ENCODE peak calls at places on chromosomes 4 and X, in five cellular contexts. F is A673, Q is upper lobe of right lung, S is Panc1, B is endodermal cell. Z is an unnamed sample.

GRCh38 chr4:109912706-109913621 is at the start of gene EGF:
- DNase-seq in F (peak; percentile 84), Q (no peak), S (no peak), B (peak; percentile 63), Z (peak; percentile 33)

GRCh38 chrX:43655151-43655676 is 885 bp upstream of the MAOA start:
- DNase-seq in F (peak; percentile 45), Q (peak; percentile 71), S (no peak), B (peak; percentile 81), Z (peak; percentile 47)

GRCh38 chr4:105551968-105552746 is at the start of gene ARHGEF38:
- DNase-seq in F (peak; percentile 43), Q (peak; percentile 67), S (no peak), B (peak; percentile 66), Z (peak; percentile 17)

GRCh38 chr4:56465599-56466295 is 1.7 kb upstream of the SRP72 start:
- DNase-seq in F (no peak), Q (no peak), S (no peak), B (peak; percentile 53), Z (no peak)

GRCh38 chr4:151197258-151197657 is 79.7 kb upstream of the PRSS48 start:
- DNase-seq in F (no peak), Q (no peak), S (no peak), B (no peak), Z (no peak)

GRCh38 chrX:67568769-67569168 is 24.9 kb downstream of the AR start:
- DNase-seq in F (no peak), Q (no peak), S (no peak), B (no peak), Z (no peak)

GRCh38 chrX:133810925-133811324 is 174.5 kb downstream of the GPC3 start:
- DNase-seq in F (no peak), Q (no peak), S (no peak), B (no peak), Z (no peak)

GRCh38 chr4:7654550-7655266 is 220.0 kb upstream of the PSAPL1 start:
- DNase-seq in F (no peak), Q (no peak), S (no peak), B (peak; percentile 77), Z (no peak)

GRCh38 chr4:5635826-5636196 is 72.5 kb downstream of the EVC2 start:
- DNase-seq in F (no peak), Q (no peak), S (no peak), B (no peak), Z (peak; percentile 85)

GRCh38 chr4:8618961-8619720 is 26.6 kb downstream of the CPZ start:
- DNase-seq in F (no peak), Q (no peak), S (no peak), B (no peak), Z (no peak)

GRCh38 chr4:36310793-36311192 is 29.4 kb downstream of the DTHD1 start:
- DNase-seq in F (peak; percentile 3), Q (no peak), S (no peak), B (no peak), Z (no peak)

GRCh38 chr4:24734511-24734910 is 60.9 kb upstream of the SOD3 start:
- DNase-seq in F (no peak), Q (no peak), S (no peak), B (no peak), Z (no peak)

GRCh38 chr4:53854991-53855885 is 209.2 kb downstream of the CHIC2 start:
- DNase-seq in F (no peak), Q (no peak), S (no peak), B (no peak), Z (no peak)

GRCh38 chrX:23902419-23902818 is 5.3 kb downstream of the APOO start:
- DNase-seq in F (peak; percentile 76), Q (no peak), S (no peak), B (no peak), Z (peak; percentile 50)

GRCh38 chr4:84750260-84750955 is 167.5 kb downstream of the CDS1 start:
- DNase-seq in F (peak; percentile 46), Q (no peak), S (peak; percentile 24), B (no peak), Z (peak; percentile 7)

GRCh38 chrX:5936438-5936837 is 292.2 kb downstream of the NLGN4X start:
- DNase-seq in F (peak; percentile 80), Q (no peak), S (no peak), B (no peak), Z (no peak)

GRCh38 chrX:154657226-154657805 is 3.9 kb upstream of the CTAG2 start:
- DNase-seq in F (no peak), Q (no peak), S (no peak), B (no peak), Z (no peak)

GRCh38 chr4:104795264-104795934 is 300.7 kb upstream of the CXXC4 start:
- DNase-seq in F (peak; percentile 1), Q (no peak), S (no peak), B (no peak), Z (no peak)

GRCh38 chr4:57190651-57191481 is 80.7 kb upstream of the IGFBP7 start:
- DNase-seq in F (peak; percentile 29), Q (no peak), S (peak; percentile 24), B (peak; percentile 94), Z (peak; percentile 20)

GRCh38 chr4:47538516-47538915 is 53.4 kb downstream of the ATP10D start:
- DNase-seq in F (no peak), Q (no peak), S (no peak), B (no peak), Z (peak; percentile 41)

GRCh38 chr4:121150003-121150402 is 14.1 kb downstream of the TNIP3 start:
- DNase-seq in F (no peak), Q (no peak), S (no peak), B (no peak), Z (no peak)

GRCh38 chr4:24476209-24476781 is 108.1 kb downstream of the DHX15 start:
- DNase-seq in F (peak; percentile 22), Q (no peak), S (no peak), B (no peak), Z (no peak)

GRCh38 chr4:16293205-16293860 is 67.1 kb upstream of the TAPT1 start:
- DNase-seq in F (peak; percentile 14), Q (no peak), S (no peak), B (peak; percentile 59), Z (no peak)

GRCh38 chrX:145405012-145405411 is 157.7 kb downstream of the SPANXN1 start:
- DNase-seq in F (peak; percentile 30), Q (no peak), S (peak; percentile 38), B (peak; percentile 63), Z (peak; percentile 16)

GRCh38 chr4:182246401-182247205 is 3.4 kb downstream of the TENM3 start:
- DNase-seq in F (no peak), Q (no peak), S (no peak), B (no peak), Z (no peak)

GRCh38 chr4:181592221-181592745 is 650.9 kb upstream of the TENM3 start:
- DNase-seq in F (no peak), Q (no peak), S (no peak), B (no peak), Z (no peak)

GRCh38 chrX:49192722-49193328 is 6.7 kb upstream of the PRICKLE3 start:
- DNase-seq in F (peak; percentile 57), Q (no peak), S (no peak), B (peak; percentile 77), Z (peak; percentile 8)

GRCh38 chr4:103098331-103098730 is 1.3 kb downstream of the BDH2 start:
- DNase-seq in F (no peak), Q (no peak), S (no peak), B (no peak), Z (no peak)
- H3K4me3 ChIP-seq in F (no peak overlapping the region), Q (peak overlapping the region; percentile 66), S (no peak overlapping the region), B (no peak overlapping the region), Z (peak overlapping the region; percentile 57)

DNA sequence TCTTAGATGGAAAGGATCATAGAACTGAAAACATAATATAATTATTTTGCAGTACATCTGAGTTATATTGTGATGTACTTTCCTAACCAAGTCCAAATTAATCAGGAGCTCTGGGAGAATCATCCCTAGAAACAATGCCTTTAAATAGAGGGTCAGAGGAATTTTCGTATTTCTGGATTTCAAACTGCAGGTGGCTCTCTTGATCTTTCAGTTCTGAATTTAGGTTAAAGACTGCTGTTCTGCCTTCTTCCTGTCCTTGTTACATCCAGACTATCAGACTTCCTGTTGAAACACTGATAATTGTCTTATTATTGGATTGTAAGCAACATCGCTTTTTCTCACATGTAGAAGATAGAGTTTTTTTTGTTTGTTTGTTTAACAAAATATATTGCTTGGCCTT is 142.7 kb downstream of the RPA4 start:
- DNase-seq in F (peak; percentile 48), Q (no peak), S (no peak), B (no peak), Z (peak; percentile 2)
- TF ChIP-seq CTCF in F (peak; percentile 43), Q (no peak), S (no peak), B (peak; percentile 72), Z (peak; percentile 8)

GRCh38 chr4:2927696-2928075 is 35.5 kb downstream of the NOP14 start:
- DNase-seq in F (no peak), Q (peak; percentile 8), S (no peak), B (no peak), Z (no peak)
- H3K36me3 ChIP-seq in F (peaks cover 50% of the 10 kb centered on the region), Q (peaks cover 82% of the 10 kb centered on the region), S (no peaks in the 10 kb centered on the region), B (peaks cover 83% of the 10 kb centered on the region), Z (peaks cover 64% of the 10 kb centered on the region)

GRCh38 chrX:1537031-1537715 is at the start of gene P2RY8:
- DNase-seq in F (peak; percentile 83), Q (peak; percentile 72), S (no peak), B (no peak), Z (peak; percentile 28)
- H3K4me3 ChIP-seq in F (peak within 1 kb of the TSS; percentile 40), Q (peak within 1 kb of the TSS; percentile 47), S (peak within 1 kb of the TSS; percentile 16), B (no peak within 1 kb of the TSS), Z (no peak within 1 kb of the TSS)

GRCh38 chr4:23269583-23269982 is 576.8 kb downstream of the GBA3 start:
- DNase-seq in F (no peak), Q (no peak), S (no peak), B (no peak), Z (no peak)

GRCh38 chr4:23266401-23266800 is 573.7 kb downstream of the GBA3 start:
- DNase-seq in F (no peak), Q (no peak), S (no peak), B (peak; percentile 50), Z (no peak)

DNA sequence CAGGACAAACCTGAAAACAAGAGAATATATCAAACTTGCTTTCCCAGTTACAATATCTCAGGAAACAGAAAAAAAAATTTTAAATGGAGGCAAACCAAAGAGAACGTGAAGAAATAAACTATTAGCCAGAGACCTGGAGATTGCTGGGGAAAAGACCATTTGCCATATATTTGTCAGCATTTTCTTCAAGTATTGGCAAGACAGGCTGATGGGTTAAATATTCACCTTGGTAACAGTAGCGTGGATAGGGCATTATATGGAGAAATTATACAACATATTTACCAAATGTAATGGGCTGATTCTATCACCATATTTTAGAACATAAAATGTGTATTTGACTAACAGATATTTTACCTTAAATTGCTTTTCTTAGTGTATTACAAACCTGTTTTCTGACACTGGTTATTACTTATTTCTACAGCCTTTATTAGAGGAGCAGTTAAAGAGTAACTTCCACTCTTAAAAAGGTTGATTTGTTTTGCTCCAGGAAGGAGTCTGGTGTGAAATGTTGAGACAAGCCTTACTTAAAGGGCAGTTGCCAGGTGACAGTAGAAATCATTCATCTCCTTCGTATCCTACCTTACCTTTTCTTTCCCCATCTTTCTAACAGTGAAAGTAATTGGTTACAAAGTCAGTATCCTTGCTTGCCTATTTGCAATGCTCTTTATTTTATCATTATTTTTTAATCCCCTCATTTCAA is 575.5 kb downstream of the GBA3 start:
- DNase-seq in F (no peak), Q (no peak), S (no peak), B (no peak), Z (no peak)
- TF ChIP-seq CTCF in F (no peak), Q (no peak), S (no peak), B (no peak), Z (no peak)